ENCODE peak calls at places on chromosomes 16 and 17, in four cellular contexts. O, P, T and W are unnamed samples.

GRCh38 chr17:19308398-19308797 is 54.1 kb downstream of the B9D1 start:
- DNase-seq in P (no peak), T (no peak), O (no peak), W (no peak)

GRCh38 chr17:83056583-83057396 is 22.6 kb upstream of the METRNL start:
- DNase-seq in T (no peak), O (peak), P (no peak), W (peak)

GRCh38 chr17:50209472-50210248 is 8.2 kb upstream of the COL1A1 start:
- DNase-seq in O (peak), T (peak), P (peak), W (peak)

GRCh38 chr16:51149251-51149661 is 1.8 kb downstream of the SALL1 start:
- DNase-seq in P (no peak), O (no peak), T (no peak), W (no peak)

GRCh38 chr16:76265434-76266045 is 11.7 kb upstream of the CNTNAP4 start:
- DNase-seq in O (peak), T (peak), P (peak), W (peak)

GRCh38 chr17:614637-615546 is 99.7 kb downstream of the VPS53 start:
- DNase-seq in T (no peak), O (no peak), P (no peak), W (no peak)

GRCh38 chr17:82051776-82052637 is at the start of the genes GPS1 and RFNG:
- DNase-seq in O (peak), P (peak), T (peak), W (peak)

GRCh38 chr17:37493249-37494027 is 3.7 kb downstream of the DUSP14 start:
- DNase-seq in O (no peak), T (no peak), P (no peak), W (no peak)

GRCh38 chr17:4739122-4740024 is at the start of the genes CXCL16 and ZMYND15:
- DNase-seq in T (peak), P (peak), O (peak), W (peak)

GRCh38 chr17:65742433-65743312 is 181.2 kb upstream of the AXIN2 start:
- DNase-seq in O (no peak), P (no peak), T (no peak), W (peak)

GRCh38 chr17:30263552-30264333 is 28.0 kb downstream of the BLMH start:
- DNase-seq in O (no peak), T (no peak), P (no peak), W (no peak)
- TF ChIP-seq TEAD4 in O (no peak), T (no peak), P (no peak), W (no peak)

GRCh38 chr16:82152192-82152591 is 17.8 kb downstream of the MPHOSPH6 start:
- DNase-seq in T (no peak), P (no peak), O (no peak), W (no peak)
- TF ChIP-seq TEAD4 in T (no peak), P (no peak), O (no peak), W (no peak)

GRCh38 chr17:63993368-63993990 is 4.7 kb upstream of the PRR29 start:
- DNase-seq in P (no peak), O (no peak), T (no peak), W (peak)
- TF ChIP-seq TEAD4 in P (no peak), O (no peak), T (no peak), W (no peak)

GRCh38 chr17:48553837-48554236 is 8.9 kb upstream of the HOXB2 start:
- DNase-seq in T (no peak), P (no peak), O (no peak), W (no peak)

GRCh38 chr17:48555616-48556533 is 11.0 kb upstream of the HOXB2 start:
- DNase-seq in O (no peak), P (no peak), T (peak), W (no peak)

GRCh38 chr17:48553190-48553547 is 8.3 kb upstream of the HOXB2 start:
- DNase-seq in O (no peak), P (no peak), T (no peak), W (no peak)

GRCh38 chr17:48555183-48555615 is 10.3 kb upstream of the HOXB2 start:
- DNase-seq in O (no peak), T (peak), P (no peak), W (no peak)

GRCh38 chr17:48554412-48555090 is 9.6 kb upstream of the HOXB2 start:
- DNase-seq in P (no peak), T (no peak), O (no peak), W (no peak)
- TF ChIP-seq TEAD4 in P (no peak), T (no peak), O (no peak), W (no peak)

GRCh38 chr17:16444258-16444886 is 29.0 kb downstream of the TRPV2 start:
- DNase-seq in P (no peak), T (no peak), O (no peak), W (no peak)

GRCh38 chr17:16442594-16443389 is 27.4 kb downstream of the TRPV2 start:
- DNase-seq in P (no peak), O (no peak), T (no peak), W (no peak)

GRCh38 chr17:16443390-16444257 is 28.3 kb downstream of the TRPV2 start:
- DNase-seq in P (no peak), O (peak), T (no peak), W (no peak)

GRCh38 chr17:16440814-16441629 is 25.7 kb downstream of the TRPV2 start:
- DNase-seq in T (no peak), P (no peak), O (no peak), W (no peak)

GRCh38 chr17:16442141-16442540 is 26.8 kb downstream of the TRPV2 start:
- DNase-seq in P (no peak), O (no peak), T (no peak), W (no peak)
- TF ChIP-seq TEAD4 in P (no peak), O (no peak), T (no peak), W (no peak)

GRCh38 chr16:11106726-11107125 is 149.3 kb downstream of the SOCS1 start:
- DNase-seq in O (no peak), P (no peak), T (no peak), W (no peak)

GRCh38 chr16:11107781-11108465 is 148.1 kb downstream of the SOCS1 start:
- DNase-seq in T (no peak), O (no peak), P (no peak), W (no peak)

GRCh38 chr16:11104168-11105037 is 151.6 kb downstream of the SOCS1 start:
- DNase-seq in P (no peak), O (no peak), T (no peak), W (no peak)

GRCh38 chr16:11102523-11102898 is 153.5 kb downstream of the SOCS1 start:
- DNase-seq in O (no peak), T (no peak), P (no peak), W (no peak)

GRCh38 chr16:11105038-11105903 is 150.7 kb downstream of the SOCS1 start:
- DNase-seq in T (peak), P (no peak), O (no peak), W (peak)
- TF ChIP-seq TEAD4 in T (peak), P (no peak), O (no peak), W (peak)

DNA sequence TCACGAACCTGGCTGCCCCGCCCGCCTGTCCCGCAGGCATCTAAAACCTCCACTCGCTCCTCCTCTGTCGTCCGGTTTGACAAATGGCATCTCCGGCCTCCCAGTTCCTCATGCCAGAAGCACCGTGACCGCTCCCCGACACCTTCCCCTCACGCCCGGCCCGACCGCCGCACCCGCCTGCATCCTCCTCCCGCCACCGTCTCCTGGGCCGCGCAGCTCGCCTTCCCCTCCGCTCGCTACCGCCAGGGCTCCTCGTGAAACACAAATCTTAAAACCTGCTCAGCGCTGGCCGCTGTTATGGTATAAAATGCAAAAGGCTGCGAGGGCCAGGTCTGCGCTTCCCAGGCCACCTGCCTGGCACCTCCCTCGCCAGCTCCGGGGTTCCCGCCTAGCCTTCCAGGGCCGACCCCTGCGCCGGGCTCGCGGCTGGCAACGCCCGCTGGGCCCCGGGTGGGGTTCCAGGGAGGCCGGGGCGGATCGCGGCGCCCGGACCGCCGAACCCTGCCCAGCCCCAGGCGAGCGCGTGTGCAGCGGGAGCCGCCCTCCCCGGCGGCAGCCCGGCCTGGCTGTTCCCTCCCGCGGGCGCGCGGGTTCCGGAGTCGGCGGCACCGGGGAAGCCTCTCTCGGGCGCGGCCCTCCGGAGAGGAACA is 488 bp downstream of the SPSB3 start:
- DNase-seq in O (peak), T (peak), P (peak), W (peak)
- TF ChIP-seq TEAD4 in O (no peak), T (no peak), P (no peak), W (no peak)

GRCh38 chr17:42276359-42276608 is at the start of gene STAT5B:
- DNase-seq in O (peak), T (peak), P (peak), W (peak)
- TF ChIP-seq TEAD4 in O (no peak), T (no peak), P (no peak), W (no peak)

DNA sequence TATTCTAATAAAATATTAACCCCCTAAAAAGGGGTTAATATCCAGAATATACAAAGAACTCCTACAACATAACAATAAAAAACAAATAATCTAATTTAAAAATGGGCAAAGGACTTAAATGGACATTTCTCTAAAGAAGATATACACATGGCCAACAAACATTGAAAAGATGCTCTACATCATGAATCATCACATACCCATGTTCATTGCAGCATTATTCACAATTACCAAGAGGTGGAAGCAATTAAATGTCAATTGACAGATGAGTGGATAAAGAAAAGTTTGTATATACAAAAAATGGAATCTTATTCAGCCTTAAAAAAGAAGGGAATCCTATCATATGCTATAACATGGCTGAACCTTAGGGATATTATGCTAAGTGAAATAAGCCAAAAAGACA is 36.8 kb downstream of the CPD start:
- DNase-seq in T (no peak), O (no peak), P (no peak), W (no peak)
- TF ChIP-seq TEAD4 in T (no peak), O (no peak), P (no peak), W (no peak)

GRCh38 chr17:12789075-12789975 is at the start of gene ARHGAP44:
- DNase-seq in T (peak), O (peak), P (peak), W (peak)
- TF ChIP-seq TEAD4 in T (no peak), O (no peak), P (no peak), W (no peak)